ENCODE peak calls at places on chromosomes 2 and 18, in six cellular contexts. R is effector CD4-positive, alpha-beta T cell; W is skeletal muscle cell; D is GM19239; I is activated CD4-positive, CD25-positive, alpha-beta regulatory T cell treated with anti-CD3 and anti-CD28 coated beads, Interleukin-2, amount 50 U/mL, for 72 hours; G is NCI-H524. N is an unnamed sample.

GRCh38 chr2:182868049-182868422 is 1.6 kb upstream of the FRZB start:
- DNase-seq in R (no peak), W (no peak), D (no peak), I (no peak), G (peak; percentile 35), N (no peak)

GRCh38 chr18:1806884-1807615 is 764.3 kb downstream of the METTL4 start:
- DNase-seq in R (no peak), W (no peak), D (no peak), I (no peak), G (no peak), N (no peak)

GRCh38 chr2:104848526-104848925 is 5.4 kb upstream of the POU3F3 start:
- DNase-seq in R (no peak), W (no peak), D (no peak), I (no peak), G (no peak), N (no peak)

GRCh38 chr18:78737006-78737915 is 242.4 kb upstream of the SALL3 start:
- DNase-seq in R (no peak), W (no peak), D (no peak), I (no peak), G (no peak), N (peak; percentile 51)

GRCh38 chr2:32656069-32656468 is 28.2 kb downstream of the TTC27 start:
- DNase-seq in R (no peak), W (no peak), D (no peak), I (no peak), G (no peak), N (no peak)

GRCh38 chr2:206873426-206873825 is 65.9 kb upstream of the CPO start:
- DNase-seq in R (no peak), W (no peak), D (no peak), I (no peak), G (peak; percentile 3), N (no peak)

GRCh38 chr2:12196495-12196894 is 450.1 kb downstream of the LPIN1 start:
- DNase-seq in R (no peak), W (peak; percentile 24), D (no peak), I (no peak), G (no peak), N (no peak)

GRCh38 chr18:28045176-28045810 is 131.6 kb downstream of the CDH2 start:
- DNase-seq in R (no peak), W (peak; percentile 55), D (no peak), I (no peak), G (peak; percentile 27), N (no peak)

GRCh38 chr2:117818921-117819320 is 4.4 kb downstream of the DDX18 start:
- DNase-seq in R (no peak), W (no peak), D (no peak), I (no peak), G (no peak), N (no peak)

GRCh38 chr18:3704556-3705162 is 254.7 kb downstream of the TGIF1 start:
- DNase-seq in R (no peak), W (no peak), D (no peak), I (no peak), G (no peak), N (no peak)

GRCh38 chr2:237594514-237594871 is 4.0 kb upstream of the RAB17 start:
- DNase-seq in R (no peak), W (no peak), D (no peak), I (no peak), G (no peak), N (no peak)

GRCh38 chr18:2515908-2516625 is 55.2 kb downstream of the METTL4 start:
- DNase-seq in R (no peak), W (peak; percentile 87), D (no peak), I (no peak), G (no peak), N (no peak)

GRCh38 chr2:240248981-240249422 is 108.5 kb upstream of the OTOS start:
- DNase-seq in R (no peak), W (no peak), D (no peak), I (peak; percentile 23), G (no peak), N (peak; percentile 51)

GRCh38 chr2:174587607-174588006 is 10.0 kb downstream of the WIPF1 start:
- DNase-seq in R (no peak), W (no peak), D (no peak), I (no peak), G (no peak), N (no peak)

GRCh38 chr2:158781562-158781961 is 13.6 kb upstream of the DAPL1 start:
- DNase-seq in R (no peak), W (peak; percentile 53), D (no peak), I (no peak), G (no peak), N (no peak)

GRCh38 chr2:128534688-128535392 is 216.2 kb upstream of the HS6ST1 start:
- DNase-seq in R (no peak), W (no peak), D (no peak), I (no peak), G (no peak), N (no peak)

GRCh38 chr18:37684590-37684989 is 119.0 kb upstream of the CELF4 start:
- DNase-seq in R (no peak), W (no peak), D (no peak), I (no peak), G (no peak), N (no peak)

GRCh38 chr18:75200071-75200470 is 8.9 kb downstream of the PTGR3 start:
- DNase-seq in R (no peak), W (no peak), D (no peak), I (no peak), G (no peak), N (no peak)

N was measured in activated effector memory CD4-positive, alpha-beta T cell treated with anti-CD3 and anti-CD28 coated beads, Interleukin-2, amount 50 U/mL, for 16 hours.